ENCODE peak calls at places on chromosomes 4 and X, in four cellular contexts. A is mucosa of gallbladder, K is Calu3, P is MM.1S. D is an unnamed sample.

GRCh38 chrX:68823413-68824151 is 5.2 kb upstream of the EFNB1 start:
- DNase-seq in K (no peak), A (no peak), P (no peak), D (no peak)

GRCh38 chr4:8163436-8164193 is 5.0 kb upstream of the ABLIM2 start:
- DNase-seq in P (peak), K (no peak), A (no peak), D (no peak)

GRCh38 chrX:964831-965416 is 247.5 kb downstream of the CRLF2 start:
- DNase-seq in P (peak), K (no peak), A (no peak), D (no peak)

GRCh38 chrX:130566028-130566683 is 164.4 kb downstream of the RBMX2 start:
- DNase-seq in P (peak), K (peak), A (no peak), D (peak)

GRCh38 chrX:88838392-88838791 is 91.4 kb downstream of the CPXCR1 start:
- DNase-seq in K (no peak), P (no peak), A (no peak), D (no peak)

GRCh38 chr4:31114821-31115220 is 394.7 kb downstream of the PCDH7 start:
- DNase-seq in P (no peak), K (no peak), A (no peak), D (no peak)

GRCh38 chr4:55001538-55001937 is 123.9 kb downstream of the KDR start:
- DNase-seq in A (no peak), P (peak), K (no peak), D (no peak)

GRCh38 chr4:125316391-125316780 is 1.6 kb downstream of the FAT4 start:
- DNase-seq in K (peak), P (no peak), A (no peak), D (no peak)

GRCh38 chr4:6574747-6575502 is at the start of gene MAN2B2:
- DNase-seq in K (peak), P (peak), A (peak), D (peak)

GRCh38 chrX:100645106-100645505 is 1.1 kb downstream of the SRPX2 start:
- DNase-seq in P (no peak), K (no peak), A (no peak), D (no peak)

GRCh38 chrX:46757593-46757992 is 1.3 kb downstream of the SLC9A7 start:
- DNase-seq in P (no peak), K (no peak), A (no peak), D (no peak)

GRCh38 chr4:152996101-152996500 is 60.0 kb downstream of the FHDC1 start:
- DNase-seq in P (no peak), K (peak), A (no peak), D (no peak)

GRCh38 chrX:148933881-148934280 is 433.5 kb downstream of the AFF2 start:
- DNase-seq in K (no peak), A (no peak), P (no peak), D (no peak)

GRCh38 chrX:72061091-72061490 is 70.6 kb downstream of the RTL5 start:
- DNase-seq in P (no peak), K (no peak), A (no peak), D (no peak)

GRCh38 chr4:178602833-178603232 is 1160.6 kb upstream of the AGA start:
- DNase-seq in A (no peak), P (no peak), K (no peak), D (no peak)

GRCh38 chr4:176793060-176793605 is 411 bp upstream of the VEGFC start:
- DNase-seq in A (no peak), K (no peak), P (no peak), D (no peak)

GRCh38 chr4:137531951-137532868 is at the start of gene PCDH18:
- DNase-seq in A (peak), P (peak), K (peak), D (peak)

GRCh38 chr4:16516796-16517413 is 290.6 kb upstream of the TAPT1 start:
- DNase-seq in P (no peak), K (no peak), A (peak), D (no peak)